ENCODE peak calls at places on chromosomes 6 and 20, in five cellular contexts. U is AG09319; X is stimulated activated CD8-positive, alpha-beta memory T cell treated with anti-CD3 and anti-CD28 coated beads, Interleukin-4, amount 100 ng/mL, for 24 hours; Q is lung; I is AG08395. V is an unnamed sample.

GRCh38 chr6:43271944-43272343 is 26.1 kb upstream of the SLC22A7 start:
- DNase-seq in U (no peak), X (no peak), Q (no peak), I (no peak), V (no peak)

GRCh38 chr6:162118706-162119105 is 608.9 kb downstream of the PRKN start:
- DNase-seq in U (no peak), X (no peak), Q (no peak), I (no peak), V (no peak)

GRCh38 chr20:50308513-50309279 is 118.1 kb downstream of the CEBPB start:
- DNase-seq in U (peak), X (no peak), Q (peak), I (peak), V (no peak)

GRCh38 chr20:61753196-61753942 is 312.3 kb downstream of the TAF4 start:
- DNase-seq in U (no peak), X (no peak), Q (no peak), I (peak), V (no peak)

GRCh38 chr6:61555993-61556392 is 730.0 kb downstream of the KHDRBS2 start:
- DNase-seq in U (no peak), X (no peak), Q (no peak), I (no peak), V (no peak)

GRCh38 chr20:25738198-25738597 is 41.5 kb upstream of the ZNF337 start:
- DNase-seq in U (no peak), X (no peak), Q (no peak), I (no peak), V (no peak)

GRCh38 chr20:8406394-8406793 is 274.3 kb downstream of the PLCB1 start:
- DNase-seq in U (no peak), X (no peak), Q (no peak), I (no peak), V (no peak)

GRCh38 chr20:58086763-58087566 is 141.5 kb downstream of the ANKRD60 start:
- DNase-seq in U (no peak), X (no peak), Q (no peak), I (peak), V (no peak)

GRCh38 chr6:164947174-164947573 is 362.2 kb downstream of the C6orf118 start:
- DNase-seq in U (no peak), X (no peak), Q (no peak), I (no peak), V (no peak)

GRCh38 chr6:17120019-17120418 is 18.2 kb downstream of the STMND1 start:
- DNase-seq in U (peak), X (no peak), Q (no peak), I (no peak), V (no peak)

GRCh38 chr6:109879521-109879920 is 98.6 kb upstream of the GPR6 start:
- DNase-seq in U (no peak), X (no peak), Q (no peak), I (no peak), V (no peak)

GRCh38 chr6:135231469-135231844 is 50.3 kb downstream of the MYB start:
- DNase-seq in U (no peak), X (no peak), Q (no peak), I (no peak), V (no peak)

GRCh38 chr20:34637245-34638185 is 39.4 kb downstream of the PIGU start:
- DNase-seq in U (peak), X (no peak), Q (no peak), I (peak), V (no peak)

GRCh38 chr6:99882151-99882702 is 111.8 kb downstream of the MCHR2 start:
- DNase-seq in U (no peak), X (no peak), Q (no peak), I (no peak), V (no peak)

GRCh38 chr6:138063726-138064125 is 43.5 kb downstream of the PERP start:
- DNase-seq in U (no peak), X (no peak), Q (no peak), I (no peak), V (no peak)

GRCh38 chr20:34337982-34338756 is 24.9 kb upstream of the ITCH start:
- DNase-seq in U (no peak), X (no peak), Q (no peak), I (no peak), V (no peak)

GRCh38 chr6:35343835-35344550 is 1.6 kb downstream of the PPARD start:
- DNase-seq in U (no peak), X (no peak), Q (no peak), I (no peak), V (no peak)

GRCh38 chr6:20572940-20573339 is 38.7 kb downstream of the CDKAL1 start:
- DNase-seq in U (no peak), X (no peak), Q (no peak), I (peak), V (no peak)

GRCh38 chr6:119129148-119129967 is 50.9 kb upstream of the FAM184A start:
- DNase-seq in U (no peak), X (no peak), Q (no peak), I (peak), V (no peak)

GRCh38 chr6:41071501-41071922 is 644 bp downstream of the OARD1 start:
- DNase-seq in U (no peak), X (peak), Q (no peak), I (no peak), V (no peak)

GRCh38 chr6:121668259-121668658 is 232.8 kb downstream of the GJA1 start:
- DNase-seq in U (no peak), X (no peak), Q (no peak), I (peak), V (no peak)

GRCh38 chr6:97958143-97958542 is 675.1 kb upstream of the MMS22L start:
- DNase-seq in U (no peak), X (no peak), Q (no peak), I (no peak), V (no peak)

GRCh38 chr6:26017567-26017966 is 55.0 kb downstream of the TRIM38 start:
- DNase-seq in U (no peak), X (peak), Q (peak), I (peak), V (no peak)

GRCh38 chr6:53984163-53984562 is 127.1 kb upstream of the MLIP start:
- DNase-seq in U (peak), X (no peak), Q (no peak), I (peak), V (no peak)

V was measured in cortex of kidney.